ENCODE peak calls at places on chromosomes 1 and 21, in five cellular contexts. One of them, this sample, is unnamed.

GRCh38 chr1:28273216-28273860 is 14.0 kb downstream of the SESN2 start:
- DNase-seq in IMR-90: peak; percentile 41
- DNase-seq in neuronal stem cell: no peak
- DNase-seq in mesenchymal stem cell: no peak
- DNase-seq in H9: no peak
- DNase-seq in this sample: no peak

GRCh38 chr1:26626994-26627393 is 68.8 kb upstream of the ARID1A start:
- DNase-seq in mesenchymal stem cell: no peak
- DNase-seq in H9: no peak
- DNase-seq in neuronal stem cell: no peak
- DNase-seq in IMR-90: peak; percentile 54
- DNase-seq in this sample: no peak

GRCh38 chr1:168636642-168637111 is 60.3 kb downstream of the XCL1 start:
- DNase-seq in neuronal stem cell: no peak
- DNase-seq in mesenchymal stem cell: peak; percentile 63
- DNase-seq in H9: no peak
- DNase-seq in IMR-90: no peak
- DNase-seq in this sample: no peak

GRCh38 chr1:147800852-147801251 is 40.5 kb upstream of the GJA5 start:
- DNase-seq in mesenchymal stem cell: no peak
- DNase-seq in IMR-90: no peak
- DNase-seq in H9: no peak
- DNase-seq in neuronal stem cell: no peak
- DNase-seq in this sample: no peak

GRCh38 chr1:73860421-73860950 is 337.5 kb downstream of the LRRIQ3 start:
- DNase-seq in IMR-90: no peak
- DNase-seq in mesenchymal stem cell: no peak
- DNase-seq in H9: no peak
- DNase-seq in neuronal stem cell: no peak
- DNase-seq in this sample: no peak

GRCh38 chr1:98331718-98332311 is 329.7 kb upstream of the SNX7 start:
- DNase-seq in IMR-90: no peak
- DNase-seq in H9: no peak
- DNase-seq in neuronal stem cell: no peak
- DNase-seq in mesenchymal stem cell: no peak
- DNase-seq in this sample: no peak

GRCh38 chr21:45872471-45872870 is 109.1 kb upstream of the COL6A1 start:
- DNase-seq in mesenchymal stem cell: no peak
- DNase-seq in H9: no peak
- DNase-seq in IMR-90: no peak
- DNase-seq in neuronal stem cell: no peak
- DNase-seq in this sample: no peak

GRCh38 chr1:82625562-82625961 is 824.8 kb downstream of the ADGRL2 start:
- DNase-seq in H9: no peak
- DNase-seq in neuronal stem cell: peak; percentile 12
- DNase-seq in mesenchymal stem cell: peak; percentile 8
- DNase-seq in IMR-90: no peak
- DNase-seq in this sample: no peak

GRCh38 chr1:77533660-77534295 is 148.7 kb downstream of the ZZZ3 start:
- DNase-seq in IMR-90: peak; percentile 75
- DNase-seq in H9: peak; percentile 64
- DNase-seq in neuronal stem cell: peak; percentile 52
- DNase-seq in mesenchymal stem cell: peak; percentile 67
- DNase-seq in this sample: peak; percentile 31

GRCh38 chr1:247392088-247392487 is 23.9 kb upstream of the NLRP3 start:
- DNase-seq in H9: no peak
- DNase-seq in neuronal stem cell: no peak
- DNase-seq in IMR-90: no peak
- DNase-seq in mesenchymal stem cell: no peak
- DNase-seq in this sample: peak; percentile 75

GRCh38 chr21:35066824-35067223 is 17.7 kb upstream of the RUNX1 start:
- DNase-seq in IMR-90: no peak
- DNase-seq in H9: no peak
- DNase-seq in neuronal stem cell: no peak
- DNase-seq in mesenchymal stem cell: no peak
- DNase-seq in this sample: no peak

GRCh38 chr21:17789660-17790059 is 29.5 kb downstream of the C21orf91 start:
- DNase-seq in H9: no peak
- DNase-seq in IMR-90: no peak
- DNase-seq in mesenchymal stem cell: no peak
- DNase-seq in neuronal stem cell: no peak
- DNase-seq in this sample: no peak

GRCh38 chr1:180194546-180195207 is 35.4 kb upstream of the LHX4 start:
- DNase-seq in mesenchymal stem cell: no peak
- DNase-seq in H9: peak; percentile 44
- DNase-seq in neuronal stem cell: no peak
- DNase-seq in IMR-90: no peak
- DNase-seq in this sample: no peak

GRCh38 chr21:43318841-43319781 is 107.8 kb downstream of the SIK1 start:
- DNase-seq in H9: no peak
- DNase-seq in IMR-90: peak; percentile 87
- DNase-seq in mesenchymal stem cell: peak; percentile 91
- DNase-seq in neuronal stem cell: no peak
- DNase-seq in this sample: peak; percentile 72

GRCh38 chr1:156070523-156070922 is 9.6 kb downstream of the RAB25 start:
- DNase-seq in neuronal stem cell: no peak
- DNase-seq in mesenchymal stem cell: no peak
- DNase-seq in IMR-90: no peak
- DNase-seq in H9: no peak
- DNase-seq in this sample: no peak

GRCh38 chr1:170663441-170664282 is at the start of gene PRRX1:
- DNase-seq in mesenchymal stem cell: no peak
- DNase-seq in neuronal stem cell: no peak
- DNase-seq in IMR-90: peak; percentile 46
- DNase-seq in H9: no peak
- DNase-seq in this sample: no peak

GRCh38 chr1:157147906-157148717 is 9.9 kb upstream of the ETV3 start:
- DNase-seq in IMR-90: peak; percentile 43
- DNase-seq in neuronal stem cell: no peak
- DNase-seq in mesenchymal stem cell: peak; percentile 22
- DNase-seq in H9: no peak
- DNase-seq in this sample: peak; percentile 32

GRCh38 chr1:94528271-94528670 is 13.3 kb downstream of the F3 start:
- DNase-seq in H9: no peak
- DNase-seq in IMR-90: peak; percentile 58
- DNase-seq in neuronal stem cell: no peak
- DNase-seq in mesenchymal stem cell: peak; percentile 74
- DNase-seq in this sample: no peak

GRCh38 chr1:232676307-232676706 is 46.4 kb upstream of the SIPA1L2 start:
- DNase-seq in H9: no peak
- DNase-seq in IMR-90: no peak
- DNase-seq in neuronal stem cell: no peak
- DNase-seq in mesenchymal stem cell: no peak
- DNase-seq in this sample: no peak

GRCh38 chr1:71603044-71603776 is 522.4 kb upstream of the ZRANB2 start:
- DNase-seq in H9: no peak
- DNase-seq in IMR-90: no peak
- DNase-seq in mesenchymal stem cell: no peak
- DNase-seq in neuronal stem cell: no peak
- DNase-seq in this sample: no peak

GRCh38 chr21:26965567-26966359 is 1.1 kb downstream of the ADAMTS5 start:
- DNase-seq in neuronal stem cell: peak; percentile 52
- DNase-seq in mesenchymal stem cell: peak; percentile 36
- DNase-seq in H9: peak; percentile 89
- DNase-seq in IMR-90: peak; percentile 12
- DNase-seq in this sample: peak; percentile 55

GRCh38 chr1:29513357-29513756 is 277.0 kb downstream of the PTPRU start:
- DNase-seq in H9: peak; percentile 77
- DNase-seq in mesenchymal stem cell: peak; percentile 52
- DNase-seq in IMR-90: peak; percentile 70
- DNase-seq in neuronal stem cell: no peak
- DNase-seq in this sample: no peak

GRCh38 chr1:172969611-172970010 is 81.1 kb downstream of the TNFSF18 start:
- DNase-seq in IMR-90: peak; percentile 84
- DNase-seq in neuronal stem cell: no peak
- DNase-seq in H9: no peak
- DNase-seq in mesenchymal stem cell: peak; percentile 83
- DNase-seq in this sample: peak; percentile 64

DNA sequence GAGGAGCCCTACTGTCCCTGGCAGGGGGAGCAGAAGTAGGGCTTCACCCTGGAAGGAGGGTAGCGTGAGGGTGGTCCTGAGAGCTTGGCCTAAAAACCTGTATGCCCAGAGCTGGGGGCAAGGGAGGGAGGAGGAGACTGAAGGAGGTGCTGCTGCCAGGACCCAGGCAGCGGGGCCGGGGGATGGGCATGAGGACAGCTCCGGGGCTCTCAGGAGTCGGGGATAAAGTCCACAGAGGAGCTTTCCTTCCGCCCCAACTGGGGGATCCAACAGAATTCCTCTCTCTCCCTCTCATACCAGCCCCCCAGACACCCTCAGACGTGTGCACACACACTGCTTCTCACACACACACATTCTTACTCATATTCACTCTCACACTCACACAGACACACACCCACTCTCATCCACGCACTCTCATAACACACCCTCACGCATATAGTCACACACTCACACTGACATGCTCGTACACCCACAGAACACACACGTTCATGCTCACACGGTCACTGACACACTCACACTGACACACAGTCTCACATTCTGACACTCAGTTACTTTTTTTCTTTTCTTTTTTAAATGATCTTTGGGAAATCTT is 39.1 kb downstream of the SYF2 start:
- DNase-seq in IMR-90: no peak
- DNase-seq in H9: no peak
- DNase-seq in neuronal stem cell: no peak
- DNase-seq in mesenchymal stem cell: no peak
- DNase-seq in this sample: no peak
- H3K18ac ChIP-seq in IMR-90: no peak overlapping the region
- H3K18ac ChIP-seq in H9: no peak overlapping the region
- H3K18ac ChIP-seq in neuronal stem cell: peak overlapping the region; percentile 86
- H3K18ac ChIP-seq in mesenchymal stem cell: no peak overlapping the region
- H3K18ac ChIP-seq in this sample: no peak overlapping the region

GRCh38 chr1:30881266-30882181 is 27.0 kb downstream of the SDC3 start:
- DNase-seq in H9: no peak
- DNase-seq in neuronal stem cell: no peak
- DNase-seq in IMR-90: no peak
- DNase-seq in mesenchymal stem cell: no peak
- DNase-seq in this sample: no peak
- H4K8ac ChIP-seq in H9: no peak overlapping the region
- H4K8ac ChIP-seq in neuronal stem cell: peak overlapping the region; percentile 78
- H4K8ac ChIP-seq in IMR-90: no peak overlapping the region
- H4K8ac ChIP-seq in mesenchymal stem cell: peak overlapping the region; percentile 52
- H4K8ac ChIP-seq in this sample: no peak overlapping the region

GRCh38 chr1:208146650-208147049 is 97.5 kb downstream of the PLXNA2 start:
- DNase-seq in H9: no peak
- DNase-seq in IMR-90: no peak
- DNase-seq in neuronal stem cell: no peak
- DNase-seq in mesenchymal stem cell: no peak
- DNase-seq in this sample: no peak

GRCh38 chr1:208148380-208148779 is 95.8 kb downstream of the PLXNA2 start:
- DNase-seq in neuronal stem cell: no peak
- DNase-seq in H9: no peak
- DNase-seq in IMR-90: no peak
- DNase-seq in mesenchymal stem cell: no peak
- DNase-seq in this sample: no peak

GRCh38 chr1:208149776-208150514 is 94.2 kb downstream of the PLXNA2 start:
- DNase-seq in IMR-90: no peak
- DNase-seq in H9: no peak
- DNase-seq in mesenchymal stem cell: peak; percentile 18
- DNase-seq in neuronal stem cell: no peak
- DNase-seq in this sample: no peak

GRCh38 chr1:208150810-208151458 is 93.2 kb downstream of the PLXNA2 start:
- DNase-seq in IMR-90: no peak
- DNase-seq in neuronal stem cell: no peak
- DNase-seq in H9: no peak
- DNase-seq in mesenchymal stem cell: no peak
- DNase-seq in this sample: no peak

DNA sequence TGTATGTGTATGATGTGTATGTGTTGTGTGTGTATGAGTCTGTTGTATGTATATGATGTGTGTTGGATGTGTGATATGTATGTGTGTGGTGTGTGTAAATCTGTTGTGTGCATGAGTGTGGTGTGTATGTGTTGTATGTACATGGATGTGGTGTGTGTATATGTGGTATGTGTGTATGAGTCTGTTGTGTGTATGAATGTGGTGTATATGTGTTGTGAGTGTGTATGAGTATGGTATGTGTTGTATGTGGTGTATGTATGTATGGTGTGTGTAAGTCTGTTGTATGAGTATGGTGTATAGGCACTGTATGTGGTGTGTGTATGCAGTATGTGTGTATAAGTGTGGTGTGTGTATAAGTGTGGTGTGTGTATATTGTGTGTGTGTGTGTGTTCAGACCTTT is 95.0 kb downstream of the PLXNA2 start:
- DNase-seq in neuronal stem cell: no peak
- DNase-seq in H9: no peak
- DNase-seq in IMR-90: no peak
- DNase-seq in mesenchymal stem cell: no peak
- DNase-seq in this sample: no peak
- H3K14ac ChIP-seq in neuronal stem cell: peak overlapping the region; percentile 12
- H3K14ac ChIP-seq in H9: no peak overlapping the region
- H3K14ac ChIP-seq in IMR-90: no peak overlapping the region
- H3K14ac ChIP-seq in mesenchymal stem cell: no peak overlapping the region
- H3K14ac ChIP-seq in this sample: no peak overlapping the region

GRCh38 chr1:167059045-167059728 is 31.0 kb downstream of the GPA33 start:
- DNase-seq in IMR-90: peak; percentile 45
- DNase-seq in mesenchymal stem cell: peak; percentile 72
- DNase-seq in H9: peak; percentile 83
- DNase-seq in neuronal stem cell: peak; percentile 82
- DNase-seq in this sample: peak; percentile 45
- H3K18ac ChIP-seq in IMR-90: no peak overlapping the region
- H3K18ac ChIP-seq in mesenchymal stem cell: no peak overlapping the region
- H3K18ac ChIP-seq in H9: no peak overlapping the region
- H3K18ac ChIP-seq in neuronal stem cell: peak overlapping the region; percentile 61
- H3K18ac ChIP-seq in this sample: no peak overlapping the region

DNA sequence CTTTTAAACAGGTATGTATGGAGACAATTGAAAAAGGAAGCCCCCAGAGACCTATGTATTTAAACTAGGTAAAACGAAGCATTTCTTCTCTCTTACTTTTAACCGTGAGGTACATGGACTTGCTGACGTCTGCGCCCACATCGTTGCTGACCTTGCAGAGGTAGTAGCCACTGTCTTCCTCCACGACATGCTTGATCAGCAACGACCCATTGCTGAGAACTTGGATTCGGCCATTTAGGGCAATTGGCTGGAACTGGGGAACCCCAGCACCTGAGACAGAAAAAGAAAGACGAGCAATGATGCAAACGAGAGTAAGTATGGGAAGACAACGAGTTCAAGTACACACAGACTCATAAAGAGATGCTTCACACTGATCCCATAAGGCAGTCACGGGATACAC is 408.8 kb downstream of the PCP4 start:
- DNase-seq in mesenchymal stem cell: no peak
- DNase-seq in neuronal stem cell: no peak
- DNase-seq in IMR-90: no peak
- DNase-seq in H9: no peak
- DNase-seq in this sample: no peak
- H4K8ac ChIP-seq in mesenchymal stem cell: no peak overlapping the region
- H4K8ac ChIP-seq in neuronal stem cell: no peak overlapping the region
- H4K8ac ChIP-seq in IMR-90: no peak overlapping the region
- H4K8ac ChIP-seq in H9: no peak overlapping the region
- H4K8ac ChIP-seq in this sample: no peak overlapping the region

This sample was measured in trophoblast cell.